ENCODE peak calls at places on chromosomes 11 and 22, in eight cellular contexts. X is PC-9, U is lower lobe of right lung, P is prostate gland, Y is HCT116, N is sigmoid colon, T is uterus, E is heart left ventricle. G is an unnamed sample.

GRCh38 chr11:74709175-74709574 is 22.1 kb downstream of the CHRDL2 start:
- DNase-seq in X (no peak), U (no peak), P (no peak), Y (no peak), N (no peak), T (no peak), E (no peak), G (no peak)

GRCh38 chr22:35549338-35549737 is 8.7 kb downstream of the RASD2 start:
- DNase-seq in X (no peak), U (no peak), P (no peak), Y (no peak), N (no peak), T (no peak), E (peak; percentile 85), G (no peak)

GRCh38 chr11:94845622-94846021 is 77.5 kb downstream of the AMOTL1 start:
- DNase-seq in X (no peak), U (peak; percentile 53), P (peak; percentile 97), Y (no peak), N (peak; percentile 74), T (no peak), E (no peak), G (no peak)

GRCh38 chr11:86671386-86672006 is 920 bp downstream of the ME3 start:
- DNase-seq in X (peak; percentile 64), U (peak; percentile 74), P (peak; percentile 87), Y (no peak), N (peak; percentile 92), T (peak; percentile 80), E (peak; percentile 92), G (no peak)

GRCh38 chr11:90134420-90135003 is at the start of gene NAALAD2:
- DNase-seq in X (peak; percentile 7), U (peak; percentile 46), P (peak; percentile 5), Y (no peak), N (peak; percentile 62), T (peak; percentile 52), E (peak; percentile 58), G (no peak)

GRCh38 chr11:47289856-47290255 is 19.9 kb downstream of the MADD start:
- DNase-seq in X (no peak), U (no peak), P (no peak), Y (no peak), N (peak; percentile 48), T (no peak), E (no peak), G (no peak)

GRCh38 chr22:48944433-48944755 is 883.3 kb downstream of the BRD1 start:
- DNase-seq in X (no peak), U (no peak), P (no peak), Y (no peak), N (peak; percentile 17), T (no peak), E (no peak), G (no peak)

GRCh38 chr22:46693634-46694422 is 44.2 kb downstream of the CERK start:
- DNase-seq in X (no peak), U (no peak), P (no peak), Y (no peak), N (peak; percentile 37), T (no peak), E (no peak), G (no peak)

GRCh38 chr11:68003846-68004550 is at the start of gene UNC93B1:
- DNase-seq in X (peak; percentile 92), U (peak; percentile 97), P (peak; percentile 81), Y (peak; percentile 67), N (peak; percentile 94), T (peak; percentile 83), E (peak; percentile 96), G (no peak)

GRCh38 chr22:47168900-47169800 is 406.7 kb downstream of the TBC1D22A start:
- DNase-seq in X (no peak), U (peak; percentile 14), P (no peak), Y (no peak), N (peak; percentile 46), T (peak; percentile 9), E (peak; percentile 23), G (no peak)

GRCh38 chr22:35313311-35314121 is 13.8 kb downstream of the TOM1 start:
- DNase-seq in X (peak; percentile 23), U (no peak), P (no peak), Y (no peak), N (peak; percentile 67), T (peak; percentile 8), E (peak; percentile 81), G (no peak)

GRCh38 chr22:29632672-29633071 is 29.2 kb downstream of the NF2 start:
- DNase-seq in X (no peak), U (no peak), P (no peak), Y (no peak), N (no peak), T (no peak), E (no peak), G (no peak)

GRCh38 chr11:120894207-120894989 is 129.5 kb upstream of the TBCEL start:
- DNase-seq in X (no peak), U (no peak), P (peak; percentile 51), Y (no peak), N (no peak), T (no peak), E (no peak), G (no peak)

GRCh38 chr11:80155412-80156017 is 714.7 kb upstream of the TENM4 start:
- DNase-seq in X (no peak), U (no peak), P (no peak), Y (no peak), N (no peak), T (no peak), E (no peak), G (no peak)

GRCh38 chr22:50218996-50219727 is 18.4 kb downstream of the SELENOO start:
- DNase-seq in X (peak; percentile 35), U (peak; percentile 90), P (peak; percentile 97), Y (peak; percentile 18), N (peak; percentile 97), T (peak; percentile 82), E (peak; percentile 89), G (no peak)

GRCh38 chr11:128859563-128860441 is 7.3 kb downstream of the KCNJ1 start:
- DNase-seq in X (peak; percentile 42), U (peak; percentile 86), P (peak; percentile 19), Y (peak; percentile 68), N (no peak), T (peak; percentile 49), E (peak; percentile 78), G (no peak)

GRCh38 chr22:29435236-29435635 is 3.1 kb upstream of the RFPL1 start:
- DNase-seq in X (no peak), U (no peak), P (no peak), Y (no peak), N (no peak), T (no peak), E (no peak), G (no peak)

GRCh38 chr11:65423516-65424199 is 1.1 kb downstream of the NEAT1 start:
- DNase-seq in X (peak; percentile 27), U (no peak), P (no peak), Y (no peak), N (peak; percentile 72), T (no peak), E (no peak), G (no peak)

GRCh38 chr22:44972363-44973083 is 37.3 kb downstream of the PHF21B start:
- DNase-seq in X (no peak), U (no peak), P (peak; percentile 68), Y (no peak), N (no peak), T (no peak), E (no peak), G (no peak)

GRCh38 chr11:126485021-126485781 is 129.7 kb downstream of the ST3GAL4 start:
- DNase-seq in X (no peak), U (no peak), P (no peak), Y (no peak), N (peak; percentile 53), T (no peak), E (no peak), G (no peak)
- TF ChIP-seq CTCF in X (no peak), U (no peak), P (no peak), Y (no peak), N (no peak), T (no peak), E (no peak), G (peak; percentile 36)

GRCh38 chr22:19108807-19109197 is 13.4 kb downstream of the DGCR2 start:
- DNase-seq in X (no peak), U (no peak), P (no peak), Y (no peak), N (no peak), T (no peak), E (no peak), G (no peak)

GRCh38 chr22:19106886-19107729 is 15.1 kb downstream of the DGCR2 start:
- DNase-seq in X (no peak), U (no peak), P (no peak), Y (no peak), N (no peak), T (no peak), E (no peak), G (no peak)

GRCh38 chr22:19109198-19110063 is 12.8 kb downstream of the DGCR2 start:
- DNase-seq in X (no peak), U (no peak), P (peak; percentile 72), Y (no peak), N (no peak), T (no peak), E (no peak), G (no peak)

GRCh38 chr22:19105867-19106802 is 16.1 kb downstream of the DGCR2 start:
- DNase-seq in X (no peak), U (no peak), P (no peak), Y (no peak), N (peak; percentile 68), T (no peak), E (no peak), G (no peak)

GRCh38 chr22:19107730-19108074 is 14.5 kb downstream of the DGCR2 start:
- DNase-seq in X (no peak), U (no peak), P (no peak), Y (no peak), N (no peak), T (no peak), E (no peak), G (no peak)
- H3K4me1 ChIP-seq in X (peaks cover 16% of the 10 kb centered on the region), U (peaks cover 67% of the 10 kb centered on the region), P (peaks cover 11% of the 10 kb centered on the region), Y (no peaks in the 10 kb centered on the region), N (no peaks in the 10 kb centered on the region), T (no peaks in the 10 kb centered on the region), E (peaks cover 14% of the 10 kb centered on the region), G (peaks cover 19% of the 10 kb centered on the region)

DNA sequence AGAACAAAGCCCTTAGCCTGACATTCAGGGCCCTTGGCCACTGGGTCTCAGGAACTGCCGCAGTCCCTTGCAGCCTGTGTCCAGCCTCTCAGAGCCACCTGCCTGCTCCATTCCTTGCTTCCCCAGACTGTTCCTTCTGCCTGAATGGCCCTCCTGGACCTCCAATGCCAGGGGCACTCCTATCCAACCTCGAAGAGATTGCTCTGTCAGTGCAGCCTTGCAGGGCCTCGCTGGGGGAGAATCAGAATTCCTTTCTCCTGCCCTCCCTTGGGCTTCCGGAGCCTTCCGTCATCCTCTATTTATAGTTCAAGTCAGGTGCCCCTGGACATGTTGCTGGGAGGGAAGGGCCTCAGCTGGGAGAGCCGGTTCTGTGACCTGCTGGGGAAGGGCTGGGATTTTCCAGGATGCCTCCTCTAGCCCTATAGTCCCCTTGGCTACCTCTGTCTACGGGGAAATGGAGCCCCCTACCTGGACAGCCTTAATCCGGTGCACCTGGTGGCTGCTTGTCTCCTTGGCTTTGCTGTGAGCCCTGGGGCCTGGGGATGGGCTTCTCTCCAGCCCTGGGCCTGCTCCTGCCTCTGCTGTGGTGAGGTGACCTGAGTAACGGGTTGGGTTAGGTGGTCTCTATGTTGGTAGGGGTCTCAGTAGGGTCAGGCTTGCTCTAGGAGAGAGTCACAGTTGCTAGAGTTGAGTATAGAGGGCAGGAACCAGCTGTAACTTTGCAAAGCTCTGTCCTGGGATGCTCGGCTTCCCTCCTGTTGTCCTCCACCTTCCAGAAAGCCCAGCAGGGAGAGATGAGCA is 45.9 kb upstream of the SYT7 start:
- DNase-seq in X (peak; percentile 94), U (peak; percentile 81), P (peak; percentile 91), Y (no peak), N (no peak), T (no peak), E (peak; percentile 77), G (no peak)
- TF ChIP-seq CTCF in X (no peak), U (no peak), P (no peak), Y (no peak), N (no peak), T (no peak), E (no peak), G (peak; percentile 29)

GRCh38 chr22:37485714-37486223 is 415 bp downstream of the MFNG start:
- DNase-seq in X (no peak), U (no peak), P (no peak), Y (no peak), N (no peak), T (no peak), E (no peak), G (no peak)
- H3K4me1 ChIP-seq in X (no peaks in the 10 kb centered on the region), U (peaks cover 41% of the 10 kb centered on the region), P (peaks cover 3% of the 10 kb centered on the region), Y (peaks cover 33% of the 10 kb centered on the region), N (no peaks in the 10 kb centered on the region), T (no peaks in the 10 kb centered on the region), E (peaks cover 8% of the 10 kb centered on the region), G (peaks cover 5% of the 10 kb centered on the region)